ENCODE peak calls at places on chromosomes 3 and 15, in six cellular contexts. U is stimulated activated naive B cell treated with anti-CD40 and anti-IgM and Interleukin-4, amounts not matched to agents 10 μg/mL and 1 μg/mL and 100 μg/mL, for 72 hours; K is left lung; W is activated T-cell treated with anti-CD3 and anti-CD28 coated beads, Interleukin-2, amount 50 U/mL, for 72 hours; X is foreskin keratinocyte; B is A549. I is an unnamed sample.

GRCh38 chr3:18222686-18223085 is 202.5 kb downstream of the SATB1 start:
- ATAC-seq in B (no peak), U (no peak), W (no peak), K (no peak), X (no peak), I (no peak)

GRCh38 chr15:34642252-34642651 is 58.8 kb upstream of the GOLGA8B start:
- ATAC-seq in U (no peak), K (no peak), B (no peak), X (no peak), W (no peak), I (no peak)

GRCh38 chr15:100133001-100133400 is 208.8 kb downstream of the ADAMTS17 start:
- ATAC-seq in U (no peak), K (no peak), W (no peak), X (no peak), B (no peak), I (no peak)

GRCh38 chr3:127534564-127534963 is 56.0 kb downstream of the TPRA1 start:
- ATAC-seq in U (no peak), X (no peak), B (no peak), W (no peak), K (no peak), I (no peak)

GRCh38 chr3:123782488-123782887 is 101.6 kb downstream of the MYLK start:
- ATAC-seq in W (no peak), K (no peak), X (no peak), B (no peak), U (no peak), I (no peak)

GRCh38 chr3:166205158-166205557 is 367.9 kb upstream of the BCHE start:
- ATAC-seq in X (no peak), W (no peak), K (no peak), U (no peak), B (no peak), I (no peak)

GRCh38 chr3:73733796-73734195 is 109.1 kb upstream of the PDZRN3 start:
- ATAC-seq in B (no peak), W (no peak), K (no peak), X (no peak), U (no peak), I (no peak)

GRCh38 chr3:34387831-34388564 is 589.6 kb downstream of the PDCD6IP start:
- ATAC-seq in W (no peak), B (peak; percentile 39), X (no peak), K (no peak), U (no peak), I (no peak)

GRCh38 chr3:46109635-46110005 is 82.3 kb upstream of the XCR1 start:
- ATAC-seq in B (no peak), X (no peak), U (no peak), W (peak; percentile 28), K (no peak), I (no peak)

GRCh38 chr3:119616056-119616455 is 18.4 kb downstream of the PLA1A start:
- ATAC-seq in B (no peak), U (no peak), K (no peak), W (no peak), X (no peak), I (no peak)

GRCh38 chr15:62909257-62909656 is 133.3 kb upstream of the TPM1 start:
- ATAC-seq in U (no peak), X (no peak), B (no peak), K (no peak), W (no peak), I (no peak)

GRCh38 chr15:92810418-92811138 is 89.5 kb upstream of the CHD2 start:
- ATAC-seq in B (peak; percentile 56), X (no peak), K (peak; percentile 58), U (no peak), W (no peak), I (no peak)

GRCh38 chr3:151430821-151431484 is 29.9 kb downstream of the IGSF10 start:
- ATAC-seq in X (no peak), U (peak; percentile 51), K (no peak), W (no peak), B (no peak), I (peak; percentile 29)

GRCh38 chr3:49411550-49411967 is 217 bp downstream of the RHOA start:
- ATAC-seq in U (peak; percentile 31), B (peak; percentile 30), K (peak; percentile 32), X (peak; percentile 15), W (peak; percentile 33), I (peak; percentile 60)

GRCh38 chr3:185508330-185508729 is 9.5 kb upstream of the TMEM41A start:
- ATAC-seq in U (no peak), W (no peak), X (no peak), K (no peak), B (no peak), I (no peak)

GRCh38 chr3:145904138-145904537 is 256.8 kb downstream of the PLOD2 start:
- ATAC-seq in X (no peak), U (no peak), W (no peak), K (no peak), B (no peak), I (peak; percentile 47)

GRCh38 chr3:184155644-184156521 is 706 bp downstream of the DVL3 start:
- ATAC-seq in B (peak; percentile 55), U (peak; percentile 65), W (peak; percentile 68), X (peak; percentile 67), K (peak; percentile 16), I (peak; percentile 76)

GRCh38 chr3:11568503-11569155 is 75.1 kb downstream of the VGLL4 start:
- ATAC-seq in U (no peak), B (peak; percentile 79), X (peak; percentile 82), W (no peak), K (peak; percentile 55), I (no peak)

GRCh38 chr15:64282701-64283100 is 73.3 kb downstream of the CSNK1G1 start:
- ATAC-seq in U (no peak), B (no peak), X (no peak), W (no peak), K (no peak), I (no peak)

GRCh38 chr3:179236676-179237301 is 14.1 kb downstream of the KCNMB3 start:
- ATAC-seq in K (no peak), B (no peak), X (no peak), W (peak; percentile 77), U (peak; percentile 57), I (no peak)

GRCh38 chr3:188394588-188394987 is 240.6 kb downstream of the LPP start:
- ATAC-seq in U (no peak), B (no peak), K (no peak), X (no peak), W (no peak), I (no peak)

GRCh38 chr3:167650459-167650858 is 3.3 kb downstream of the WDR49 start:
- ATAC-seq in B (no peak), U (no peak), X (no peak), K (no peak), W (no peak), I (no peak)

GRCh38 chr15:100898661-100899462 is 19.2 kb downstream of the ALDH1A3 start:
- ATAC-seq in K (no peak), B (no peak), X (no peak), W (no peak), U (no peak), I (no peak)

GRCh38 chr3:108599677-108600409 is 10.3 kb downstream of the DZIP3 start:
- ATAC-seq in U (no peak), B (no peak), K (no peak), X (no peak), W (peak; percentile 84), I (no peak)

GRCh38 chr3:45599424-45599886 is 4.9 kb downstream of the LIMD1 start:
- ATAC-seq in X (no peak), U (no peak), K (peak; percentile 23), W (no peak), B (no peak), I (no peak)

GRCh38 chr3:109563149-109563548 is 225.8 kb upstream of the DPPA4 start:
- ATAC-seq in B (no peak), W (peak; percentile 87), U (no peak), X (no peak), K (no peak), I (no peak)

GRCh38 chr3:13866406-13866965 is 13.4 kb downstream of the WNT7A start:
- ATAC-seq in X (no peak), W (peak; percentile 82), U (no peak), K (no peak), B (no peak), I (no peak)

GRCh38 chr3:52076900-52077299 is 20.5 kb upstream of the DUSP7 start:
- ATAC-seq in B (no peak), W (no peak), K (peak; percentile 12), X (no peak), U (no peak), I (no peak)

GRCh38 chr3:61686228-61686648 is 124.9 kb downstream of the PTPRG start:
- ATAC-seq in U (no peak), W (no peak), K (peak; percentile 43), B (no peak), X (peak; percentile 78), I (no peak)

GRCh38 chr3:69313251-69313650 is 72.6 kb downstream of the FRMD4B start:
- ATAC-seq in B (no peak), U (no peak), X (peak; percentile 73), K (no peak), W (no peak), I (no peak)

GRCh38 chr15:31483053-31483923 is 156.7 kb downstream of the KLF13 start:
- ATAC-seq in B (no peak), K (peak; percentile 17), W (peak; percentile 66), U (peak; percentile 57), X (peak; percentile 41), I (peak; percentile 53)

GRCh38 chr3:171850324-171850697 is 7.2 kb downstream of the TMEM212 start:
- ATAC-seq in U (no peak), X (no peak), B (peak; percentile 60), K (no peak), W (no peak), I (no peak)

GRCh38 chr3:13811614-13812013 is 68.3 kb downstream of the WNT7A start:
- ATAC-seq in U (no peak), K (no peak), B (no peak), W (no peak), X (no peak), I (no peak)

GRCh38 chr3:141485578-141486415 is 1.0 kb upstream of the RASA2 start:
- ATAC-seq in X (peak; percentile 72), W (no peak), B (peak; percentile 56), K (peak; percentile 52), U (no peak), I (no peak)

GRCh38 chr3:125257563-125257962 is 45.0 kb upstream of the SLC12A8 start:
- ATAC-seq in B (no peak), W (no peak), X (no peak), K (no peak), U (no peak), I (no peak)

GRCh38 chr3:190810957-190811356 is 51.5 kb downstream of the GMNC start:
- ATAC-seq in X (peak; percentile 69), W (no peak), U (no peak), B (no peak), K (no peak), I (no peak)

GRCh38 chr3:32405711-32406323 is 14.2 kb downstream of the CMTM7 start:
- ATAC-seq in W (no peak), B (no peak), U (no peak), K (no peak), X (no peak), I (no peak)

GRCh38 chr15:68042156-68042854 is 11.8 kb upstream of the PIAS1 start:
- ATAC-seq in B (peak; percentile 80), W (no peak), X (no peak), K (peak; percentile 47), U (no peak), I (no peak)

I was measured in stimulated activated memory B cell treated with anti-CD40 and anti-IgM and Interleukin-4, amounts not matched to agents 10 μg/mL and 1 μg/mL and 100 μg/mL, for 72 hours.